ENCODE peak calls at places on chromosomes 6 and 20, in five cellular contexts. N, I, F, L and U are unnamed samples.

GRCh38 chr6:2448826-2449571 is 203.6 kb upstream of the GMDS start:
- DNase-seq in N (no peak), I (peak), F (peak), L (peak), U (no peak)

GRCh38 chr6:90347411-90347841 is 50.8 kb upstream of the BACH2 start:
- DNase-seq in I (no peak), L (no peak), F (no peak), N (no peak), U (no peak)

GRCh38 chr20:9220874-9221547 is 152.1 kb downstream of the PLCB4 start:
- DNase-seq in N (no peak), I (no peak), L (no peak), F (peak), U (no peak)

GRCh38 chr6:36286858-36287257 is 17.0 kb downstream of the PNPLA1 start:
- DNase-seq in L (no peak), N (no peak), I (no peak), F (no peak), U (no peak)

GRCh38 chr6:162468326-162468725 is 259.2 kb downstream of the PRKN start:
- DNase-seq in I (no peak), L (no peak), N (no peak), F (peak), U (no peak)

GRCh38 chr6:29589423-29590048 is 4.6 kb downstream of the OR2H2 start:
- DNase-seq in F (peak), L (peak), N (peak), I (peak), U (no peak)

GRCh38 chr20:11051146-11051545 is 377.3 kb upstream of the JAG1 start:
- DNase-seq in L (no peak), N (no peak), F (peak), I (no peak), U (no peak)

GRCh38 chr6:87742106-87742505 is 40.1 kb upstream of the AKIRIN2 start:
- DNase-seq in L (peak), N (peak), I (peak), F (no peak), U (no peak)

GRCh38 chr6:108293527-108294296 is 1.1 kb upstream of the AFG1L start:
- DNase-seq in I (peak), L (peak), F (no peak), N (no peak), U (no peak)

GRCh38 chr6:127462391-127462790 is 3.2 kb upstream of the KIAA0408 start:
- DNase-seq in F (no peak), I (no peak), L (peak), N (no peak), U (no peak)

GRCh38 chr20:32577657-32578056 is 7.5 kb downstream of the NOL4L start:
- DNase-seq in L (no peak), I (no peak), F (peak), N (no peak), U (no peak)

GRCh38 chr6:149806127-149806526 is 56.6 kb downstream of the PCMT1 start:
- DNase-seq in I (no peak), N (no peak), L (no peak), F (no peak), U (no peak)

GRCh38 chr20:25136643-25137559 is 55.0 kb upstream of the VSX1 start:
- DNase-seq in N (no peak), I (peak), F (peak), L (peak), U (no peak)

GRCh38 chr6:99219788-99220187 is 129.7 kb downstream of the FAXC start:
- DNase-seq in N (no peak), I (no peak), F (no peak), L (no peak), U (no peak)

GRCh38 chr20:50560867-50561266 is 50.7 kb downstream of the PTPN1 start:
- DNase-seq in I (no peak), L (no peak), F (no peak), N (no peak), U (no peak)

GRCh38 chr20:31835977-31836852 is 9.2 kb downstream of the FOXS1 start:
- DNase-seq in I (peak), F (peak), L (peak), N (peak), U (no peak)

GRCh38 chr20:46361811-46362210 is 44.6 kb downstream of the ELMO2 start:
- DNase-seq in N (no peak), I (no peak), L (no peak), F (no peak), U (no peak)

GRCh38 chr6:106082735-106083398 is 3.3 kb upstream of the PRDM1 start:
- DNase-seq in F (peak), L (peak), N (no peak), I (no peak), U (no peak)

GRCh38 chr6:143271024-143271423 is 179.5 kb downstream of the ADAT2 start:
- DNase-seq in N (no peak), F (peak), I (peak), L (peak), U (no peak)

GRCh38 chr6:8492536-8493125 is 57.3 kb upstream of the SLC35B3 start:
- DNase-seq in L (no peak), I (no peak), F (no peak), N (no peak), U (no peak)

GRCh38 chr6:134041093-134041492 is 11.3 kb downstream of the SLC2A12 start:
- DNase-seq in L (peak), F (peak), N (no peak), I (no peak), U (no peak)

GRCh38 chr6:57137392-57137791 is 34.7 kb upstream of the BAG2 start:
- DNase-seq in L (no peak), F (no peak), N (no peak), I (no peak), U (no peak)

GRCh38 chr6:146700078-146700686 is 101.4 kb downstream of the ADGB start:
- DNase-seq in I (peak), F (peak), L (peak), N (no peak), U (no peak)

GRCh38 chr6:54737247-54737646 is 109.3 kb upstream of the FAM83B start:
- DNase-seq in L (peak), I (no peak), N (no peak), F (no peak), U (no peak)

GRCh38 chr6:52177961-52178360 is 8.2 kb upstream of the IL17A start:
- DNase-seq in F (no peak), I (no peak), N (no peak), L (no peak), U (no peak)

GRCh38 chr6:158388727-158389126 is 76.5 kb downstream of the TULP4 start:
- DNase-seq in I (no peak), N (no peak), F (no peak), L (no peak), U (no peak)

GRCh38 chr20:58688838-58689237 is 3.8 kb upstream of the NPEPL1 start:
- DNase-seq in I (no peak), N (no peak), F (peak), L (no peak), U (no peak)

GRCh38 chr6:139711714-139712585 is 337.5 kb upstream of the CITED2 start:
- DNase-seq in I (no peak), F (peak), L (no peak), N (no peak), U (no peak)